ENCODE peak calls at places on chromosomes 13 and 19, in five cellular contexts. J is upper lobe of left lung, P is sigmoid colon, Z is A549, S is tibial nerve. V is an unnamed sample.

GRCh38 chr13:44904982-44905381 is 84.3 kb downstream of the NUFIP1 start:
- DNase-seq in J (no peak), P (peak; percentile 85), Z (peak; percentile 75), S (peak; percentile 47), V (peak; percentile 52)

GRCh38 chr13:23202383-23202782 is 21.6 kb downstream of the SGCG start:
- DNase-seq in J (no peak), P (no peak), Z (no peak), S (no peak), V (no peak)

GRCh38 chr19:35899547-35900214 is 659 bp downstream of the NFKBID start:
- DNase-seq in J (peak; percentile 98), P (peak; percentile 92), Z (peak; percentile 93), S (peak; percentile 57), V (peak; percentile 85)

GRCh38 chr19:2629491-2630351 is 72.8 kb downstream of the GNG7 start:
- DNase-seq in J (no peak), P (peak; percentile 45), Z (no peak), S (no peak), V (no peak)

GRCh38 chr19:7863157-7863970 is 10.8 kb downstream of the PRR36 start:
- DNase-seq in J (no peak), P (no peak), Z (no peak), S (no peak), V (no peak)

GRCh38 chr13:49551245-49551644 is 34.1 kb downstream of the RCBTB1 start:
- DNase-seq in J (no peak), P (no peak), Z (no peak), S (no peak), V (no peak)

GRCh38 chr13:76991432-76991795 is 467 bp upstream of the CLN5 start:
- DNase-seq in J (no peak), P (peak; percentile 67), Z (no peak), S (no peak), V (peak; percentile 42)

GRCh38 chr13:49057176-49057575 is 81.5 kb downstream of the FNDC3A start:
- DNase-seq in J (no peak), P (no peak), Z (no peak), S (no peak), V (no peak)

GRCh38 chr13:51801631-51802099 is 2.3 kb downstream of the DHRS12 start:
- DNase-seq in J (no peak), P (peak; percentile 92), Z (peak; percentile 61), S (peak; percentile 50), V (peak; percentile 92)

GRCh38 chr13:41763772-41764171 is 197.1 kb downstream of the VWA8 start:
- DNase-seq in J (no peak), P (no peak), Z (no peak), S (no peak), V (no peak)

GRCh38 chr13:84574851-84575250 is 692.6 kb upstream of the SLITRK1 start:
- DNase-seq in J (no peak), P (no peak), Z (peak; percentile 0), S (no peak), V (no peak)

GRCh38 chr13:97538193-97538592 is 104.2 kb downstream of the RAP2A start:
- DNase-seq in J (no peak), P (no peak), Z (no peak), S (no peak), V (no peak)

GRCh38 chr13:77637583-77637982 is 59.9 kb upstream of the SLAIN1 start:
- DNase-seq in J (no peak), P (no peak), Z (no peak), S (no peak), V (no peak)

GRCh38 chr19:18439025-18439909 is 1.3 kb upstream of the ISYNA1 start:
- DNase-seq in J (no peak), P (no peak), Z (no peak), S (no peak), V (peak; percentile 58)

GRCh38 chr19:40217921-40218890 is at the start of gene TTC9B:
- DNase-seq in J (peak; percentile 89), P (no peak), Z (peak; percentile 51), S (no peak), V (no peak)

GRCh38 chr13:74773263-74773662 is 639.1 kb upstream of the KLF12 start:
- DNase-seq in J (no peak), P (no peak), Z (no peak), S (no peak), V (no peak)

GRCh38 chr13:35703061-35703460 is 226.6 kb upstream of the MAB21L1 start:
- DNase-seq in J (no peak), P (no peak), Z (no peak), S (no peak), V (no peak)

GRCh38 chr19:39412867-39413268 is 399 bp downstream of the PLEKHG2 start:
- DNase-seq in J (no peak), P (no peak), Z (no peak), S (no peak), V (no peak)

GRCh38 chr19:35273686-35274259 is 5.0 kb downstream of the USF2 start:
- DNase-seq in J (no peak), P (no peak), Z (no peak), S (no peak), V (no peak)

GRCh38 chr19:15114153-15114540 is 6.9 kb downstream of the SYDE1 start:
- DNase-seq in J (no peak), P (no peak), Z (no peak), S (no peak), V (no peak)

GRCh38 chr19:36401475-36401874 is 17.0 kb downstream of the ZFP82 start:
- DNase-seq in J (no peak), P (no peak), Z (no peak), S (no peak), V (no peak)

GRCh38 chr13:57630661-57631606 is 610 bp upstream of the PCDH17 start:
- DNase-seq in J (peak; percentile 66), P (no peak), Z (no peak), S (no peak), V (no peak)

GRCh38 chr19:21098291-21098690 is 16.3 kb downstream of the ZNF714 start:
- DNase-seq in J (no peak), P (no peak), Z (no peak), S (no peak), V (no peak)

GRCh38 chr19:10699650-10700335 is 1.4 kb upstream of the QTRT1 start:
- DNase-seq in J (no peak), P (no peak), Z (peak; percentile 63), S (no peak), V (peak; percentile 74)

GRCh38 chr13:21399741-21400140 is 59.4 kb downstream of the ZDHHC20 start:
- DNase-seq in J (no peak), P (no peak), Z (no peak), S (no peak), V (no peak)

GRCh38 chr13:73810647-73811046 is 323.6 kb downstream of the KLF12 start:
- DNase-seq in J (no peak), P (no peak), Z (no peak), S (no peak), V (no peak)

GRCh38 chr19:57747472-57747807 is 825 bp downstream of the ZNF776 start:
- DNase-seq in J (no peak), P (no peak), Z (no peak), S (no peak), V (no peak)

GRCh38 chr19:17530586-17530985 is 19.1 kb downstream of the PGLS start:
- DNase-seq in J (no peak), P (no peak), Z (no peak), S (no peak), V (no peak)

GRCh38 chr13:95137096-95137495 is 164.2 kb downstream of the ABCC4 start:
- DNase-seq in J (no peak), P (no peak), Z (no peak), S (no peak), V (no peak)

GRCh38 chr19:53927745-53928144 is 18.7 kb downstream of the CACNG7 start:
- DNase-seq in J (no peak), P (no peak), Z (peak; percentile 61), S (no peak), V (no peak)

GRCh38 chr19:1508507-1508856 is 4.3 kb downstream of the ADAMTSL5 start:
- DNase-seq in J (no peak), P (no peak), Z (no peak), S (no peak), V (no peak)

GRCh38 chr19:24141612-24142011 is 54.6 kb downstream of the ZNF254 start:
- DNase-seq in J (no peak), P (no peak), Z (no peak), S (no peak), V (no peak)

GRCh38 chr19:12779162-12779993 is 4.0 kb upstream of the HOOK2 start:
- DNase-seq in J (peak; percentile 80), P (peak; percentile 89), Z (peak; percentile 62), S (no peak), V (no peak)
- TF ChIP-seq EP300 in J (peak; percentile 63), P (no peak), Z (no peak), S (no peak), V (no peak)

DNA sequence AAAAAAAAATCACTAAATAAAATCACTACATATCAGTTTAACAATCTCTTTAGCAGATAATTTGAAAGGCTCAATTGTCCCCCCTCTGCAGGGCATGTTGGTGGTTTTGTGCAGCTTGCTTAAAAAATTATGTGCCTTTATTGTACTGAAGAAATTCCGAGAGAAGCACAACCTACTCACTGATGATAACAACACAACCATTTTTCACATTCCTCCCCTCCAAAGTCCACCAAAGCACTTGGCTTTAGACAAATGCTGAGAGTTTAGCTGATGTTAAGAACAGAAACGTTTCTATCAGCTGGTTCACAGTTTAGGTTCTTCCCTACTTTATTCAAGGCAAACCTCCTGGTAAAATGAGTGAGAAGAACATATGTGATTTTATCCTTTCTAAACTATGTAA is 923 bp downstream of the DOCK9 start:
- DNase-seq in J (no peak), P (no peak), Z (no peak), S (no peak), V (no peak)
- H3K4me1 ChIP-seq in J (peaks cover 31% of the 10 kb centered on the region), P (peaks cover under 1% of the 10 kb centered on the region), Z (peaks cover 7% of the 10 kb centered on the region), S (peaks cover 6% of the 10 kb centered on the region), V (peaks cover 11% of the 10 kb centered on the region)

GRCh38 chr19:41327499-41328156 is 17.7 kb downstream of the CCDC97 start:
- DNase-seq in J (peak; percentile 94), P (no peak), Z (peak; percentile 71), S (no peak), V (peak; percentile 87)
- H3K4me3 ChIP-seq in J (peak overlapping the region; percentile 36), P (no peak overlapping the region), Z (no peak overlapping the region), S (peak overlapping the region; percentile 21), V (peak overlapping the region; percentile 29)

GRCh38 chr13:112692104-112692503 is 2.3 kb downstream of the ATP11A start:
- DNase-seq in J (no peak), P (no peak), Z (no peak), S (no peak), V (peak; percentile 16)

GRCh38 chr13:112690242-112690943 is 555 bp downstream of the ATP11A start:
- DNase-seq in J (no peak), P (no peak), Z (no peak), S (no peak), V (peak; percentile 46)

GRCh38 chr13:112687836-112688559 is 1.8 kb upstream of the ATP11A start:
- DNase-seq in J (no peak), P (no peak), Z (no peak), S (no peak), V (peak; percentile 17)

GRCh38 chr13:112688560-112689497 is 1.0 kb upstream of the ATP11A start:
- DNase-seq in J (no peak), P (no peak), Z (no peak), S (no peak), V (peak; percentile 40)

GRCh38 chr13:112689498-112690241 is at the start of gene ATP11A:
- DNase-seq in J (peak; percentile 98), P (peak; percentile 97), Z (peak; percentile 78), S (peak; percentile 80), V (peak; percentile 92)
- TF ChIP-seq EP300 in J (no peak), P (no peak), Z (no peak), S (peak; percentile 42), V (no peak)

V was measured in stomach.